ENCODE peak calls at places on chromosomes 12 and 14, in eight cellular contexts. A is esophagus squamous epithelium, X is cardiac fibroblast, C is OCI-LY7, Z is upper lobe of right lung, N is progenitor cell of endocrine pancreas, I is dorsolateral prefrontal cortex, L is neural progenitor cell. G is an unnamed sample.

GRCh38 chr14:100586520-100587247 is 533 bp downstream of the BEGAIN start:
- DNase-seq in L (no peak), I (peak), C (no peak), N (no peak), A (no peak), X (peak), Z (peak), G (peak)

GRCh38 chr14:75050852-75051555 is at the start of gene MLH3:
- DNase-seq in L (peak), N (peak), A (peak), X (peak), I (peak), Z (peak), C (peak), G (peak)

GRCh38 chr12:102107970-102108369 is 11.9 kb downstream of the NUP37 start:
- DNase-seq in A (no peak), L (no peak), C (no peak), X (no peak), Z (no peak), N (no peak), I (no peak), G (no peak)

GRCh38 chr14:104318558-104319488 is 180.4 kb downstream of the KIF26A start:
- DNase-seq in I (no peak), X (no peak), Z (peak), L (no peak), A (no peak), C (no peak), N (no peak), G (no peak)

GRCh38 chr12:52581066-52581465 is 7.4 kb upstream of the KRT74 start:
- DNase-seq in A (no peak), N (no peak), C (no peak), Z (peak), I (peak), L (no peak), X (no peak), G (no peak)

GRCh38 chr12:4962539-4963486 is 53.1 kb downstream of the KCNA1 start:
- DNase-seq in I (peak), A (no peak), C (no peak), L (no peak), Z (no peak), X (no peak), N (no peak), G (no peak)

GRCh38 chr14:79325071-79325470 is 886.2 kb downstream of the DIO2 start:
- DNase-seq in I (no peak), A (no peak), L (no peak), C (no peak), N (no peak), X (no peak), Z (no peak), G (no peak)

GRCh38 chr12:1877169-1877878 is 41.1 kb downstream of the CACNA2D4 start:
- DNase-seq in X (no peak), N (no peak), C (no peak), Z (no peak), A (no peak), I (no peak), L (no peak), G (no peak)

GRCh38 chr14:106875503-106875902 is 1349.1 kb downstream of the TMEM121 start:
- DNase-seq in A (no peak), C (peak), Z (no peak), L (no peak), N (no peak), X (no peak), I (no peak), G (peak)

GRCh38 chr12:107423531-107423930 is 262.1 kb upstream of the PWP1 start:
- DNase-seq in X (no peak), L (no peak), C (no peak), I (no peak), Z (no peak), A (no peak), N (no peak), G (no peak)

GRCh38 chr14:66735853-66736252 is 227.9 kb downstream of the GPHN start:
- DNase-seq in X (no peak), I (no peak), C (no peak), N (no peak), L (no peak), Z (no peak), A (no peak), G (no peak)

GRCh38 chr12:13981296-13981962 is at the start of gene GRIN2B:
- DNase-seq in I (peak), C (no peak), Z (no peak), L (peak), X (no peak), A (no peak), N (no peak), G (no peak)

GRCh38 chr14:63383776-63384367 is 65.1 kb upstream of the GPHB5 start:
- DNase-seq in Z (no peak), A (no peak), C (peak), L (no peak), N (no peak), I (no peak), X (no peak), G (peak)

GRCh38 chr12:114291389-114292075 is 114.4 kb downstream of the TBX5 start:
- DNase-seq in X (no peak), L (no peak), C (no peak), N (no peak), I (no peak), A (no peak), Z (no peak), G (no peak)

GRCh38 chr12:56517854-56518253 is 3.8 kb upstream of the RBMS2 start:
- DNase-seq in N (no peak), L (no peak), X (no peak), I (no peak), Z (no peak), C (no peak), A (no peak), G (no peak)

GRCh38 chr14:59028476-59029202 is 159.8 kb upstream of the DAAM1 start:
- DNase-seq in X (peak), N (peak), C (peak), A (no peak), I (no peak), L (peak), Z (no peak), G (peak)

GRCh38 chr12:95470300-95470699 is 3.7 kb upstream of the METAP2 start:
- DNase-seq in L (no peak), X (no peak), A (no peak), Z (no peak), I (no peak), C (no peak), N (no peak), G (no peak)

GRCh38 chr14:105890474-105891220 is 364.3 kb downstream of the TMEM121 start:
- DNase-seq in N (no peak), Z (peak), C (no peak), I (peak), A (no peak), L (no peak), X (no peak), G (no peak)

GRCh38 chr14:55129086-55129427 is at the start of gene LGALS3:
- DNase-seq in Z (peak), X (peak), C (no peak), N (peak), L (peak), A (no peak), I (no peak), G (peak)

GRCh38 chr14:55130194-55130550 is 1.1 kb downstream of the LGALS3 start:
- DNase-seq in L (no peak), C (no peak), X (no peak), I (no peak), Z (no peak), N (no peak), A (no peak), G (no peak)

GRCh38 chr14:55133416-55133815 is 4.4 kb downstream of the LGALS3 start:
- DNase-seq in N (no peak), X (peak), C (no peak), I (no peak), L (peak), A (no peak), Z (no peak), G (no peak)

GRCh38 chr14:55129428-55130193 is 559 bp downstream of the LGALS3 start:
- DNase-seq in A (no peak), L (peak), X (peak), Z (peak), N (peak), I (no peak), C (no peak), G (peak)

GRCh38 chr14:55131782-55132181 is 2.7 kb downstream of the LGALS3 start:
- DNase-seq in L (no peak), A (no peak), I (no peak), C (peak), Z (no peak), N (no peak), X (peak), G (no peak)
- TF ChIP-seq CTCF in L (no peak), A (no peak), I (no peak), C (no peak), Z (peak), N (no peak), X (peak), G (no peak)

GRCh38 chr12:90013409-90013808 is 304.8 kb upstream of the ATP2B1 start:
- DNase-seq in N (no peak), L (peak), I (no peak), Z (no peak), X (no peak), A (no peak), C (peak), G (peak)
- TF ChIP-seq CTCF in N (no peak), L (peak), I (no peak), Z (peak), X (peak), A (no peak), C (peak), G (peak)

DNA sequence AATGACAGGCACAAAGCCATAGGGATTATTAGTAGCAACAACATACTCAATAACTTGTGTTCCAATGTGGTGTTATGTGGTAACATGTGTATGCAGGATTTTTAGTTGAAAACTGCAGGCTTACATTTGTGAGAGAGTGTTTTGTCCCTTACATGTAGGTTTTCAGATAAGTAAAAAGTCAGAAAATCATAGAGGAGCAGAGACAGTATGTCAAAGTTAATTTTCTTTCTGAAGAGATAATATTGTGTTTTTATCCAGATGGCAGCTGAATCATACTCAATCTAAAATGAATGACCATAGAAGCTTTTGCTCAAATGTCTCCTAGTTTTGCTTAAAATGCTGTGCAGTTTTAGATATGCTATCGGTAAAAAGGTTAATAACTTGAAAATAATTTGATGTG is 277.0 kb downstream of the TRHDE start:
- DNase-seq in N (no peak), I (no peak), L (no peak), X (no peak), Z (no peak), A (no peak), C (no peak), G (no peak)
- TF ChIP-seq CTCF in N (no peak), I (no peak), L (no peak), X (no peak), Z (no peak), A (no peak), C (no peak), G (no peak)

GRCh38 chr14:23055147-23055550 is 2.2 kb downstream of the CDH24 start:
- DNase-seq in I (no peak), X (no peak), Z (peak), C (no peak), L (no peak), A (no peak), N (no peak), G (no peak)

GRCh38 chr14:23055621-23056256 is 1.6 kb downstream of the CDH24 start:
- DNase-seq in X (peak), Z (no peak), N (no peak), C (no peak), A (no peak), I (no peak), L (no peak), G (no peak)

GRCh38 chr14:23053426-23053825 is 3.9 kb downstream of the CDH24 start:
- DNase-seq in C (no peak), I (no peak), A (no peak), Z (peak), L (no peak), X (no peak), N (no peak), G (no peak)

GRCh38 chr14:23052671-23053070 is 4.6 kb downstream of the CDH24 start:
- DNase-seq in N (no peak), Z (peak), A (no peak), L (no peak), C (no peak), I (no peak), X (no peak), G (no peak)

DNA sequence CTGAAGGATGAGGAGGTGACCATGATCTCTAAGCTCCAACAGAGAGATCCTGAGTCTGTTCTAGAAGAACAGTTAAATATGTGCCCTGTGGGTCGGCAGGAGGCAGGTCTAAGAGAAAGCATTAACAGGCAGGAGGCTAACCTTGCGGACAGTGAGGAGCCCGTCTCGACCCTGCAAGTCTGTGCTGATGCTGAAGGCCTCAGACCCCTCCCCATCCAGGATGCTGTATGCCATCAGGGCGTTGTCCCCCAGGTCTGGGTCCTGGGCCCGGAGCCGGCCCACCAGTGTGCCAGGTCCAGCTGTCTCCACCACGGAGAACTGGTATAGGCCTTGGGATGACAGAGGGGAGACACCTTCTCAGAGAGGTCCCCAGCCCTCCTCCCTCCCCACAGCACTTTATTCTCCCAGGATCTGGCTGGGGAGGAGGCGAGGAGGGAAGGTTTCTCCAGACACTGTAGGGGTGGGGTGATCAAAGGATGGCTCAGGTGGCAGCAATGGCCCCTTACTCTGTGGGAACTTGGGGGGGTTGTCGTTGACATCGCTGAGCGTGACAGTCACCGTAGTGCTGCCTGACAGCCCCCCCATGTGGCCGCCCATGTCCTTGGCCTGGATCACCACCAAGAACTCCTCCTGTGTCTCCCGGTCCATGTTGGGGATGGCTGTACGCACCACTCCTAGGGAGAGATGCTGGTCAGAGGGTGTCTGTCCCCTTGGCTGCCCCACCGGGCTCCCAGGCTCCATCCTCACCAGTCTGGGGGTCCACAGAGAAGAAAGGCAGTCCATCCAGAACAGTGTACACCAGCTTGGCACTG is 3.1 kb downstream of the CDH24 start:
- DNase-seq in X (no peak), I (no peak), L (peak), A (no peak), N (no peak), Z (peak), C (peak), G (peak)
- TF ChIP-seq CTCF in X (peak), I (peak), L (peak), A (no peak), N (no peak), Z (peak), C (peak), G (peak)

GRCh38 chr12:68827895-68828294 is 19.9 kb downstream of the MDM2 start:
- DNase-seq in N (no peak), I (no peak), L (no peak), A (no peak), X (no peak), C (no peak), Z (no peak), G (no peak)
- TF ChIP-seq CTCF in N (no peak), I (no peak), L (no peak), A (no peak), X (no peak), C (no peak), Z (no peak), G (no peak)

GRCh38 chr14:60565211-60565610 is 56.3 kb downstream of the SIX6 start:
- DNase-seq in L (no peak), I (no peak), X (peak), Z (no peak), C (peak), N (no peak), A (no peak), G (no peak)

GRCh38 chr14:60563113-60563512 is 54.2 kb downstream of the SIX6 start:
- DNase-seq in N (no peak), Z (no peak), A (no peak), X (peak), L (no peak), C (no peak), I (no peak), G (no peak)

GRCh38 chr14:60561845-60562746 is 53.1 kb downstream of the SIX6 start:
- DNase-seq in N (peak), A (no peak), C (peak), X (peak), I (peak), Z (no peak), L (peak), G (peak)
- TF ChIP-seq CTCF in N (peak), A (peak), C (peak), X (peak), I (peak), Z (peak), L (peak), G (peak)

GRCh38 chr14:94932589-94932988 is 162.7 kb upstream of the GSC start:
- DNase-seq in I (no peak), A (no peak), N (no peak), Z (no peak), L (no peak), X (no peak), C (no peak), G (no peak)

GRCh38 chr14:94929354-94929753 is 159.4 kb upstream of the GSC start:
- DNase-seq in C (no peak), Z (no peak), N (no peak), I (no peak), X (no peak), L (no peak), A (no peak), G (no peak)

GRCh38 chr14:94926176-94926575 is 156.3 kb upstream of the GSC start:
- DNase-seq in L (no peak), I (no peak), Z (no peak), C (no peak), N (no peak), X (no peak), A (no peak), G (no peak)

GRCh38 chr14:94933411-94933964 is 163.6 kb upstream of the GSC start:
- DNase-seq in C (no peak), L (no peak), Z (no peak), I (no peak), X (no peak), A (no peak), N (no peak), G (no peak)

DNA sequence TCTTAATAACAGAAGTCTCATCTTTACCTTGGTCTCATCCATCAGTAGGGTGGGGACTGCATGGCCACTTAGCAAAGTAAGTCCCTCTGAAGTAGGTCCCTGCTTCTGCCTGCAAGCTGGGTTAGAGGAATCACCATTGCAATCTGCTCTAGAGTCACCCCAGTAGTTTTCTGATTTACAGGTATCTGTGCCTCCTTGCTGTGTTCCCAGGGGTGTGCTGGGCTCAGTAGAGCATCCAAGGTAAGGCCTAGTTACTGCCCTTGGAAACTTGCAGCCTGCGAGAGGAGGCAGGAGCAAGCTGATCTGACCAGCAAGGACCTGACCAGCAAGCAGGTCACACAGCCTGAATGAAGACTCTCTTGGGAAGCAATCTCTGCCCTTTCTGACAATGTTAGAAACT is 160.8 kb upstream of the GSC start:
- DNase-seq in X (no peak), Z (no peak), C (no peak), N (no peak), A (no peak), L (no peak), I (no peak), G (no peak)
- TF ChIP-seq CTCF in X (no peak), Z (no peak), C (no peak), N (no peak), A (no peak), L (no peak), I (no peak), G (no peak)

DNA sequence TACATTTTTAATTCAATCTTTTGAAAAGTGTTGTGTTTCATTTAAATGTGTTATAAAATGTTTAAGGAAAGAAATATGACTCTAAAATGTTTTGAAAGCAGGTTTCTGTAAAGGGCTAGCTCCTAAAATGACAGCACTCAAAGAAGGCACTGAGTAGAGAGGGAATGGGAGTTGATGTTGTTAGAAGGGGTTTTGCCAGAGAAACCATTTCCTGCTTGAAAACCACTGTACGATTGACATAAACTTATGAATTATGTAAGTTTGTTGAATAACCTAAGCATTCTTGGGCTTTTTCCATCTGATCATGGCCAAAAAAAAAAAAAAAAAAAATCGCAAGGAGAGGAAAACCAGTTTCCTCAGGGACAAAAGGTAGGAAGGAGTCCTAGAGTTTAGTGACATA is 234.0 kb downstream of the EGLN3 start:
- DNase-seq in C (no peak), I (no peak), Z (no peak), L (no peak), X (no peak), N (no peak), A (no peak), G (no peak)
- TF ChIP-seq CTCF in C (no peak), I (no peak), Z (no peak), L (no peak), X (no peak), N (no peak), A (no peak), G (no peak)

GRCh38 chr14:31937730-31938346 is 139.3 kb upstream of the ARHGAP5 start:
- DNase-seq in Z (no peak), L (no peak), X (peak), A (no peak), N (no peak), C (peak), I (peak), G (peak)

GRCh38 chr14:31934767-31935266 is 142.3 kb upstream of the ARHGAP5 start:
- DNase-seq in N (no peak), Z (no peak), X (peak), L (peak), I (no peak), A (no peak), C (no peak), G (no peak)

GRCh38 chr14:31936100-31936499 is 141.0 kb upstream of the ARHGAP5 start:
- DNase-seq in I (no peak), L (no peak), Z (no peak), N (no peak), C (no peak), A (no peak), X (no peak), G (no peak)

GRCh38 chr14:31933716-31934115 is 143.4 kb upstream of the ARHGAP5 start:
- DNase-seq in A (no peak), X (peak), I (no peak), L (no peak), N (no peak), C (no peak), Z (no peak), G (no peak)

DNA sequence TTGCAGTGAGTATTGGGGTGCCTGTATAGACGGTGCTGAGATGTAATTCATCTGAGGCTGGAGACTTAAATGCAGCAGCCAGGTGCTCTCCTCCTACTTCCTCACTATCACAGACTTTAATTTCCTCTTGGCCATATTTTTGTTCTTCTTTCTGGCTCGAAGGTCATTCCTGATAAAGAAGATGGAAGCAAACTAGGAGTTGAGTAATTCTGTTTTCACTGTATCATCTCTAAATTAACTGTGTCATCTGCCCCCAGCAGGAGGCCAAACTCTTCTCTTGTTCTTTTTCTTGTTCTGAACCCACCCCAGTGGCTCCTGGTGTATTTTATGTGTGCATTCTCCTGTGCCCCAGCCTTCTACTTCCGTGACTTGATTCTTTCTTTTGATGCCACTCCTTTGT is 141.7 kb upstream of the ARHGAP5 start:
- DNase-seq in L (peak), I (no peak), C (no peak), X (no peak), Z (no peak), A (no peak), N (no peak), G (no peak)
- TF ChIP-seq CTCF in L (no peak), I (no peak), C (no peak), X (no peak), Z (no peak), A (no peak), N (no peak), G (no peak)

G was measured in GM20000.